ENCODE peak calls at places on chromosomes 4 and X, in four cellular contexts. E is colonic mucosa, A is HT-29, D is GM23338. T is an unnamed sample.

GRCh38 chrX:100636321-100636991 is at the start of gene TSPAN6:
- DNase-seq in E (peak), A (peak), D (peak), T (peak)

GRCh38 chrX:135327299-135327698 is 18.0 kb downstream of the ETDC start:
- DNase-seq in E (no peak), A (no peak), D (no peak), T (no peak)

GRCh38 chrX:133660356-133660755 is 245.1 kb upstream of the GPC4 start:
- DNase-seq in E (no peak), A (no peak), D (no peak), T (no peak)

GRCh38 chr4:7183161-7183560 is 9.2 kb upstream of the SORCS2 start:
- DNase-seq in E (no peak), A (no peak), D (no peak), T (no peak)

GRCh38 chr4:165136529-165136928 is 23.9 kb upstream of the TMEM192 start:
- DNase-seq in E (no peak), A (no peak), D (no peak), T (no peak)

GRCh38 chr4:83413676-83414075 is 41.9 kb downstream of the HELQ start:
- DNase-seq in E (no peak), A (no peak), D (no peak), T (no peak)

GRCh38 chr4:31160146-31160545 is 440.0 kb downstream of the PCDH7 start:
- DNase-seq in E (no peak), A (no peak), D (no peak), T (no peak)

GRCh38 chr4:13298655-13299054 is 185.5 kb downstream of the RAB28 start:
- DNase-seq in E (no peak), A (no peak), D (no peak), T (no peak)

GRCh38 chrX:30887721-30888120 is 1.3 kb downstream of the TAB3 start:
- DNase-seq in E (no peak), A (no peak), D (no peak), T (no peak)

GRCh38 chr4:145878501-145879435 is 59.9 kb downstream of the ZNF827 start:
- DNase-seq in E (no peak), A (no peak), D (no peak), T (no peak)

GRCh38 chr4:76374744-76375143 is 46.2 kb downstream of the CCDC158 start:
- DNase-seq in E (no peak), A (peak), D (no peak), T (no peak)

GRCh38 chr4:87150498-87151261 is 69.7 kb downstream of the KLHL8 start:
- DNase-seq in E (peak), A (peak), D (peak), T (peak)

GRCh38 chrX:141314441-141314840 is 72.1 kb upstream of the SPANXC start:
- DNase-seq in E (no peak), A (no peak), D (no peak), T (no peak)

GRCh38 chr4:165328101-165328425 is 594 bp downstream of the MSMO1 start:
- DNase-seq in E (no peak), A (peak), D (no peak), T (no peak)

GRCh38 chrX:106894392-106894909 is 8.7 kb downstream of the RIPPLY1 start:
- DNase-seq in E (peak), A (peak), D (peak), T (peak)

GRCh38 chr4:177427097-177427665 is 15.1 kb downstream of the AGA start:
- DNase-seq in E (no peak), A (no peak), D (no peak), T (no peak)

GRCh38 chrX:18354369-18355329 is at the start of gene SCML2:
- DNase-seq in E (peak), A (no peak), D (peak), T (peak)

GRCh38 chrX:20361081-20361889 is 94.6 kb upstream of the RPS6KA3 start:
- DNase-seq in E (no peak), A (peak), D (no peak), T (peak)

GRCh38 chrX:129472116-129472515 is 51.2 kb downstream of the SMARCA1 start:
- DNase-seq in E (no peak), A (peak), D (no peak), T (no peak)

GRCh38 chr4:180940680-180941079 is 1302.5 kb upstream of the TENM3 start:
- DNase-seq in E (no peak), A (no peak), D (no peak), T (no peak)

GRCh38 chrX:153765138-153766079 is 1.4 kb downstream of the PLXNB3 start:
- DNase-seq in E (no peak), A (peak), D (no peak), T (peak)

GRCh38 chr4:3254302-3255131 is 5.6 kb downstream of the MSANTD1 start:
- DNase-seq in E (no peak), A (no peak), D (no peak), T (no peak)

T was measured in Calu3.